ENCODE peak calls at places on chromosomes 5 and 9, in ten cellular contexts. Y, J, S, L, U, V, W, G, K and R are unnamed samples.

GRCh38 chr5:167653645-167654106 is 637.8 kb upstream of the WWC1 start:
- DNase-seq in V (no peak), U (no peak), K (no peak), L (no peak), S (no peak), W (peak), J (peak), G (no peak), Y (no peak), R (no peak)

GRCh38 chr9:121269888-121270254 is 1.9 kb downstream of the GSN start:
- DNase-seq in L (no peak), K (no peak), Y (no peak), S (no peak), J (peak), W (no peak), U (no peak), V (no peak), G (no peak), R (no peak)

GRCh38 chr9:119907056-119907455 is 537.8 kb upstream of the BRINP1 start:
- DNase-seq in V (no peak), L (no peak), U (no peak), S (no peak), K (no peak), Y (no peak), J (no peak), G (no peak), W (no peak), R (no peak)

GRCh38 chr9:111895996-111896941 is at the start of gene UGCG:
- DNase-seq in L (peak), G (peak), S (peak), V (peak), Y (peak), J (peak), K (peak), W (peak), U (peak), R (peak)

GRCh38 chr5:140214831-140215230 is 39.8 kb downstream of the CYSTM1 start:
- DNase-seq in L (peak), V (no peak), S (no peak), G (no peak), U (no peak), Y (no peak), K (no peak), W (peak), J (peak), R (no peak)

GRCh38 chr9:101711330-101711941 is 27.0 kb downstream of the GRIN3A start:
- DNase-seq in G (peak), W (peak), V (peak), U (no peak), J (peak), K (peak), L (peak), Y (peak), S (no peak), R (no peak)

GRCh38 chr9:124037790-124038189 is 26.2 kb downstream of the LHX2 start:
- DNase-seq in U (no peak), Y (no peak), W (no peak), K (no peak), J (no peak), S (no peak), G (no peak), V (no peak), L (no peak), R (peak)

GRCh38 chr5:161600156-161600555 is 53.6 kb upstream of the GABRB2 start:
- DNase-seq in G (no peak), K (no peak), L (no peak), V (no peak), S (no peak), J (no peak), W (no peak), U (no peak), Y (no peak), R (no peak)

GRCh38 chr9:106717686-106718085 is 145.3 kb upstream of the ZNF462 start:
- DNase-seq in S (no peak), V (no peak), K (no peak), L (no peak), U (no peak), J (peak), Y (no peak), G (no peak), W (peak), R (no peak)

GRCh38 chr9:96135071-96135825 is 166.7 kb downstream of the HSD17B3 start:
- DNase-seq in U (no peak), L (no peak), G (no peak), S (no peak), V (no peak), Y (no peak), K (no peak), J (no peak), W (no peak), R (no peak)

DNA sequence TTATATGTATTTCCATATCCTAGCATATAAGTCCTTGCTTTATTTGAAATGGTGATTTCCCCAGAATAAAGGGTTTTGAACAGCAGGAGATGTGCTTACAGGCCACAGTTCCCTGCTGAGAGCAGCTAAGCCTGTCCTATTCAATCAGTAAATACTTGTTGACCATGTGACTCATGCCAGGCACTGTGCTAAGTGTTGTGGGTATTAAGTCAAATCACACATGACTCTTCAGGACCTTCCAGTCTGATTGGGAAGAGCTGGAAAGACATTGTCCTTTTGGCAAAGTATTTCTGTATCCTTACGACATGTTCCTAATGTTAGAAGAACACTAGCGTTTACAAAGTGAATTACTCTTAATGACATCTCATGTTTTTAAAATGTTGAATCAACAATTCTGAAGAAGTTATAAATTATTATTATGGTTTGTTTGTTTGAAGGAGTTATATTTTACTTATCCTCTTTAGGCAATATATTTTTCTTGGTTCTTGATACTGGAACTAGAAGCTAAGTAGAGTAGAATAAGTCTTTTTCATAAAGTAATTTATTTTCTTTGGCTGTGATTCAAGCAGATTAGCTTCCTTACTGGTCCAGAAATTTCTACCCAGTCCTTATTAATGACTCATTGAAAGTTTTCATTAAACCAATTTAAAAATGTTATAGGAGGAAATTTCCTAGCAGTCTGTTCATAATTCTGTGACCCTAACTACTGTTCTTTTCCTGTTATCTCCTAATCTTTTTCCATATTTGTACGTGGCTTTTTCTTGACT is 82.1 kb downstream of the GAPVD1 start:
- DNase-seq in G (no peak), Y (no peak), W (no peak), J (peak), V (no peak), K (no peak), U (no peak), S (no peak), L (no peak), R (no peak)
- TF ChIP-seq CTCF in G (no peak), Y (no peak), W (no peak), J (no peak), V (no peak), K (no peak), U (peak), S (no peak), L (no peak), R (no peak)

GRCh38 chr5:141889282-141889871 is 11.2 kb upstream of the PCDH1 start:
- DNase-seq in L (no peak), S (no peak), V (no peak), J (peak), K (peak), U (no peak), W (no peak), Y (no peak), G (no peak), R (no peak)
- TF ChIP-seq CTCF in L (peak), S (peak), V (peak), J (peak), K (peak), U (peak), W (no peak), Y (no peak), G (no peak), R (peak)

DNA sequence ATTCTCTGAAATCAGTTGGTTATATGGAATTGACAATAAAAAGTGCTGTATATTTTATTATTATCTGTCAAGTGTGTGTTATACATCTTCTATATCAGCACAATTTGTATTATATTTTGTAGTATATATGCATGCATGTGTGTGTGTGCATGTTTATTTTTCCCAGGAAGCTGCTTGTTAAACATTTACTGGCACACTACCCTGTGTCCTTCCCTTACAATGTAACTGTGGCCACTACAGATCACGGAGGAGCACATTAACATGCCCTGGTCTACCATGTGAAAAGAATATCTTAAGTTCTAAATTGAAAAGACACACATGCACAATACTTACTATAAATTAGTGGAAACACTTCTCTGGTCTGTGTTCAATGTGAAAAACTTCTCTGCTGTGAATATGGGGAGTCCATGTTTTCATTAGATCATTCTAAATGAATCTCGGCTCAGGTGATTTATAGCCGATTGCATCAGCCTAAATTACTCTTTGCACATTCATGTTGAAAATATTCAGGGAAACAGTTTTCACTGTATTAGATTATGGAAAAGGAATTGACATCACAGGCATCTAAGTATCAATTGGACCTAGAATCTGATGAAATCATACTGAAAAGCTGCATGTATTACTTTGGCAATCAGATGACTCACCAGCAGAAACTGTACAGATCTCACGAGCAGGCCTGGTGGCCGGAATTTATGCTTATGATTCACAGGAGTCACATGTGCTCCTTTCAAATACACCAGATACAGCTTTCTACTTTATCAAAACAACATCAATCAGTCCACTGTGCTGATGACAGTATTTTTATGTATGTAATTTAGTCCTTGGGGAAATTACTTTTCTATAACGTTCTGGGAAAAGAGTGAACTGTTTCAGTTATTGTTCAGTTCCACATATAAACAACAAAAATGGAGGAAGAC is 39.4 kb downstream of the LURAP1L start:
- DNase-seq in Y (no peak), L (no peak), W (peak), V (no peak), K (no peak), U (no peak), J (peak), G (no peak), S (peak), R (no peak)
- TF ChIP-seq CTCF in Y (no peak), L (no peak), W (no peak), V (no peak), K (no peak), U (peak), J (no peak), G (no peak), S (no peak), R (no peak)

DNA sequence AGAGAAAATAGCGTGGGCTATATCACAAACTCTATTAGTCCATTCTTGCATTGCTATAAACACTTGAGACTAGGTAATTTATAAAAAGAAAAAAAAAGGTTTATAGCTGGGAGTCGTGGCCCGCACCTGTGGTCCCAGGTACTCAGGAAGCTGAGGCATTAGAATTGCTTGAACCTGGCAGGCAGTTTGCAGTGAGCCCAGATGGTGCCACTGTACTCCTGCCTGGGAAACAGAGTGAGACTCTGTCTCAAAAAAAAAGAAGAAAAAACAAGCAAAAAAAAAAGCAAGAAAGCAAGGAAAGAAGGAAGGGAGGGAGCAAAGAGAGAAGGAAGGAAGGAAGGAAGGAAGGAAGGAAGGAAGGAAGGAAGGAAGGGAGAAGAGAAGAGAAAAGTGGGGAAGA is 904.2 kb upstream of the EDIL3 start:
- DNase-seq in S (no peak), Y (no peak), K (no peak), L (no peak), V (no peak), G (no peak), W (no peak), U (no peak), J (no peak), R (no peak)
- TF ChIP-seq CTCF in S (no peak), Y (no peak), K (no peak), L (no peak), V (no peak), G (no peak), W (no peak), U (no peak), J (no peak), R (no peak)

GRCh38 chr5:153148624-153148976 is 341.9 kb upstream of the GRIA1 start:
- DNase-seq in Y (no peak), U (no peak), G (no peak), L (no peak), S (no peak), K (no peak), V (no peak), W (no peak), J (no peak), R (no peak)
- TF ChIP-seq CTCF in Y (peak), U (peak), G (no peak), L (no peak), S (no peak), K (no peak), V (no peak), W (no peak), J (no peak), R (no peak)

DNA sequence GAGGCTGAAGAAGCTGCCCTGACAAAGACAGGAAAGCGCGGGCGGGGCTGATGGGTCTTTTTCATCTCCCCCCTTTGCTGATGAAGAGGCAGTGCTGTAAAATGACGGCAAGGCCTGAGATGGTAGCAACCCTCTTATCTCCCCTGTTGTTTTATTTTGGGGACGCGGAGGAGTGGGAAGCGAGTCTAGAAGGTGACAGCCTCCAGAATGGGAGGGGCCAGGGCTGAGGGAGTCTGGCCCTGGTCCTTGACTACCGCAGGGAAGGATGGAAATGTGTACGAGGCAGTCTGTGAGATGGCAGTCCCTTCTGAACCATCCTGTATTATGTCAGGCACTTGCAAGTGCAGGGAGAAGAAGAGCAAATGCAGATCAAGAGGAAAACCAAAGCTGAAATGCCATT is 46.1 kb upstream of the TCERG1 start:
- DNase-seq in S (no peak), Y (peak), W (no peak), U (no peak), V (no peak), J (no peak), G (no peak), K (no peak), L (no peak), R (no peak)
- TF ChIP-seq CTCF in S (no peak), Y (no peak), W (no peak), U (no peak), V (no peak), J (no peak), G (no peak), K (no peak), L (no peak), R (no peak)

GRCh38 chr9:2469681-2470141 is 151.9 kb upstream of the VLDLR start:
- DNase-seq in K (no peak), S (no peak), W (peak), V (peak), Y (peak), G (peak), U (peak), L (peak), J (peak), R (peak)
- TF ChIP-seq CTCF in K (no peak), S (peak), W (no peak), V (peak), Y (no peak), G (no peak), U (no peak), L (peak), J (peak), R (no peak)